ENCODE peak calls at places on chromosome 13, in five cellular contexts. One of them, this sample, is unnamed.
A peak's percentile ranks its signal among the peaks of the same experiment; 100 is the strongest.

GRCh38 chr13:41468631-41469030 is 11.3 kb downstream of the RGCC start:
- DNase-seq in NCI-H1930: no peak
- DNase-seq in germinal center: no peak
- DNase-seq in activated CD8-positive, alpha-beta memory T cell treated with anti-CD3 and anti-CD28 coated beads for 1 hour: no peak
- DNase-seq in astrocyte of the spinal cord: no peak
- DNase-seq in this sample: no peak

GRCh38 chr13:39259371-39259770 is 221.1 kb downstream of the NHLRC3 start:
- DNase-seq in NCI-H1930: no peak
- DNase-seq in germinal center: no peak
- DNase-seq in activated CD8-positive, alpha-beta memory T cell treated with anti-CD3 and anti-CD28 coated beads for 1 hour: no peak
- DNase-seq in astrocyte of the spinal cord: no peak
- DNase-seq in this sample: no peak

GRCh38 chr13:41296879-41297646 is 14.0 kb upstream of the NAA16 start:
- DNase-seq in NCI-H1930: no peak
- DNase-seq in germinal center: no peak
- DNase-seq in activated CD8-positive, alpha-beta memory T cell treated with anti-CD3 and anti-CD28 coated beads for 1 hour: no peak
- DNase-seq in astrocyte of the spinal cord: no peak
- DNase-seq in this sample: no peak

GRCh38 chr13:64684685-64685431 is 2545.3 kb downstream of the PCDH9 start:
- DNase-seq in NCI-H1930: no peak
- DNase-seq in germinal center: no peak
- DNase-seq in activated CD8-positive, alpha-beta memory T cell treated with anti-CD3 and anti-CD28 coated beads for 1 hour: no peak
- DNase-seq in astrocyte of the spinal cord: peak; percentile 67
- DNase-seq in this sample: no peak

GRCh38 chr13:33016414-33017409 is at the start of gene KL:
- DNase-seq in NCI-H1930: no peak
- DNase-seq in germinal center: peak; percentile 17
- DNase-seq in activated CD8-positive, alpha-beta memory T cell treated with anti-CD3 and anti-CD28 coated beads for 1 hour: no peak
- DNase-seq in astrocyte of the spinal cord: no peak
- DNase-seq in this sample: peak; percentile 30

GRCh38 chr13:71218960-71219359 is 648.0 kb downstream of the DACH1 start:
- DNase-seq in NCI-H1930: peak; percentile 12
- DNase-seq in germinal center: no peak
- DNase-seq in activated CD8-positive, alpha-beta memory T cell treated with anti-CD3 and anti-CD28 coated beads for 1 hour: no peak
- DNase-seq in astrocyte of the spinal cord: no peak
- DNase-seq in this sample: no peak

GRCh38 chr13:95500136-95500718 is 52.3 kb upstream of the CLDN10 start:
- DNase-seq in NCI-H1930: no peak
- DNase-seq in germinal center: no peak
- DNase-seq in activated CD8-positive, alpha-beta memory T cell treated with anti-CD3 and anti-CD28 coated beads for 1 hour: no peak
- DNase-seq in astrocyte of the spinal cord: no peak
- DNase-seq in this sample: no peak

GRCh38 chr13:66659291-66660012 is 570.7 kb downstream of the PCDH9 start:
- DNase-seq in NCI-H1930: no peak
- DNase-seq in germinal center: peak; percentile 10
- DNase-seq in activated CD8-positive, alpha-beta memory T cell treated with anti-CD3 and anti-CD28 coated beads for 1 hour: no peak
- DNase-seq in astrocyte of the spinal cord: peak; percentile 63
- DNase-seq in this sample: no peak

GRCh38 chr13:28001049-28001448 is 12.6 kb upstream of the URAD start:
- DNase-seq in NCI-H1930: no peak
- DNase-seq in germinal center: no peak
- DNase-seq in activated CD8-positive, alpha-beta memory T cell treated with anti-CD3 and anti-CD28 coated beads for 1 hour: no peak
- DNase-seq in astrocyte of the spinal cord: no peak
- DNase-seq in this sample: no peak

GRCh38 chr13:49953560-49953959 is 17.4 kb upstream of the SPRYD7 start:
- DNase-seq in NCI-H1930: no peak
- DNase-seq in germinal center: no peak
- DNase-seq in activated CD8-positive, alpha-beta memory T cell treated with anti-CD3 and anti-CD28 coated beads for 1 hour: no peak
- DNase-seq in astrocyte of the spinal cord: no peak
- DNase-seq in this sample: no peak

GRCh38 chr13:29501674-29502073 is 93.8 kb downstream of the SLC7A1 start:
- DNase-seq in NCI-H1930: no peak
- DNase-seq in germinal center: no peak
- DNase-seq in activated CD8-positive, alpha-beta memory T cell treated with anti-CD3 and anti-CD28 coated beads for 1 hour: no peak
- DNase-seq in astrocyte of the spinal cord: no peak
- DNase-seq in this sample: no peak

GRCh38 chr13:94967183-94968039 is 255.1 kb upstream of the SOX21 start:
- DNase-seq in NCI-H1930: peak; percentile 30
- DNase-seq in germinal center: peak; percentile 9
- DNase-seq in activated CD8-positive, alpha-beta memory T cell treated with anti-CD3 and anti-CD28 coated beads for 1 hour: no peak
- DNase-seq in astrocyte of the spinal cord: peak; percentile 27
- DNase-seq in this sample: peak; percentile 23

GRCh38 chr13:47853236-47853635 is 147.8 kb downstream of the SUCLA2 start:
- DNase-seq in NCI-H1930: no peak
- DNase-seq in germinal center: no peak
- DNase-seq in activated CD8-positive, alpha-beta memory T cell treated with anti-CD3 and anti-CD28 coated beads for 1 hour: no peak
- DNase-seq in astrocyte of the spinal cord: peak; percentile 62
- DNase-seq in this sample: no peak

GRCh38 chr13:43348397-43348796 is 325.0 kb downstream of the DNAJC15 start:
- DNase-seq in NCI-H1930: no peak
- DNase-seq in germinal center: no peak
- DNase-seq in activated CD8-positive, alpha-beta memory T cell treated with anti-CD3 and anti-CD28 coated beads for 1 hour: no peak
- DNase-seq in astrocyte of the spinal cord: peak; percentile 51
- DNase-seq in this sample: no peak

GRCh38 chr13:72255908-72256307 is 388.9 kb upstream of the DACH1 start:
- DNase-seq in NCI-H1930: peak; percentile 6
- DNase-seq in germinal center: no peak
- DNase-seq in activated CD8-positive, alpha-beta memory T cell treated with anti-CD3 and anti-CD28 coated beads for 1 hour: no peak
- DNase-seq in astrocyte of the spinal cord: peak; percentile 60
- DNase-seq in this sample: no peak

GRCh38 chr13:24627090-24627714 is 53.0 kb upstream of the ATP12A start:
- DNase-seq in NCI-H1930: no peak
- DNase-seq in germinal center: no peak
- DNase-seq in activated CD8-positive, alpha-beta memory T cell treated with anti-CD3 and anti-CD28 coated beads for 1 hour: no peak
- DNase-seq in astrocyte of the spinal cord: no peak
- DNase-seq in this sample: no peak

This sample was measured in GM12892.